ENCODE peak calls at places on chromosome 17, in six cellular contexts. One of them, this sample, is unnamed.
A peak's percentile ranks its signal among the peaks of the same experiment; 100 is the strongest.

GRCh38 chr17:68006797-68007196 is 10.5 kb upstream of the C17orf58 start:
- DNase-seq in MM.1S: no peak
- DNase-seq in GM23338: no peak
- DNase-seq in RWPE2: no peak
- DNase-seq in GM20000: no peak
- DNase-seq in endothelial cell of umbilical vein: no peak
- DNase-seq in this sample: no peak

GRCh38 chr17:32518856-32519768 is 32.3 kb downstream of the CDK5R1 start:
- DNase-seq in MM.1S: no peak
- DNase-seq in GM23338: peak; percentile 96
- DNase-seq in RWPE2: peak; percentile 71
- DNase-seq in GM20000: peak; percentile 77
- DNase-seq in endothelial cell of umbilical vein: peak; percentile 49
- DNase-seq in this sample: peak; percentile 16

GRCh38 chr17:42274273-42274542 is 2.0 kb downstream of the STAT5B start:
- DNase-seq in MM.1S: no peak
- DNase-seq in GM23338: no peak
- DNase-seq in RWPE2: no peak
- DNase-seq in GM20000: no peak
- DNase-seq in endothelial cell of umbilical vein: no peak
- DNase-seq in this sample: no peak

GRCh38 chr17:42459983-42460300 is 1.3 kb downstream of the ATP6V0A1 start:
- DNase-seq in MM.1S: peak; percentile 78
- DNase-seq in GM23338: no peak
- DNase-seq in RWPE2: no peak
- DNase-seq in GM20000: peak; percentile 50
- DNase-seq in endothelial cell of umbilical vein: peak; percentile 77
- DNase-seq in this sample: peak; percentile 75

GRCh38 chr17:27494192-27495091 is 38.2 kb downstream of the KSR1 start:
- DNase-seq in MM.1S: no peak
- DNase-seq in GM23338: peak; percentile 64
- DNase-seq in RWPE2: no peak
- DNase-seq in GM20000: no peak
- DNase-seq in endothelial cell of umbilical vein: peak; percentile 30
- DNase-seq in this sample: peak; percentile 44

GRCh38 chr17:40341808-40342574 is 22.5 kb downstream of the GJD3 start:
- DNase-seq in MM.1S: no peak
- DNase-seq in GM23338: peak; percentile 87
- DNase-seq in RWPE2: no peak
- DNase-seq in GM20000: peak; percentile 62
- DNase-seq in endothelial cell of umbilical vein: peak; percentile 60
- DNase-seq in this sample: peak; percentile 64

GRCh38 chr17:43669971-43670644 is 8.4 kb upstream of the MEOX1 start:
- DNase-seq in MM.1S: peak; percentile 33
- DNase-seq in GM23338: peak; percentile 55
- DNase-seq in RWPE2: no peak
- DNase-seq in GM20000: no peak
- DNase-seq in endothelial cell of umbilical vein: no peak
- DNase-seq in this sample: peak; percentile 75

GRCh38 chr17:37607637-37608368 is 1.4 kb downstream of the SYNRG start:
- DNase-seq in MM.1S: peak; percentile 77
- DNase-seq in GM23338: no peak
- DNase-seq in RWPE2: no peak
- DNase-seq in GM20000: peak; percentile 62
- DNase-seq in endothelial cell of umbilical vein: no peak
- DNase-seq in this sample: no peak

GRCh38 chr17:45160505-45161287 is 979 bp upstream of the HEXIM2 start:
- DNase-seq in MM.1S: peak; percentile 62
- DNase-seq in GM23338: peak; percentile 95
- DNase-seq in RWPE2: no peak
- DNase-seq in GM20000: no peak
- DNase-seq in endothelial cell of umbilical vein: peak; percentile 80
- DNase-seq in this sample: peak; percentile 74

GRCh38 chr17:44908761-44909326 is 6.5 kb downstream of the GFAP start:
- DNase-seq in MM.1S: no peak
- DNase-seq in GM23338: no peak
- DNase-seq in RWPE2: no peak
- DNase-seq in GM20000: no peak
- DNase-seq in endothelial cell of umbilical vein: no peak
- DNase-seq in this sample: no peak

GRCh38 chr17:82740906-82741759 is 5.7 kb downstream of the FN3K start:
- DNase-seq in MM.1S: no peak
- DNase-seq in GM23338: peak; percentile 17
- DNase-seq in RWPE2: no peak
- DNase-seq in GM20000: no peak
- DNase-seq in endothelial cell of umbilical vein: no peak
- DNase-seq in this sample: no peak

GRCh38 chr17:74531231-74531761 is at the start of gene CD300LB:
- DNase-seq in MM.1S: no peak
- DNase-seq in GM23338: no peak
- DNase-seq in RWPE2: peak; percentile 30
- DNase-seq in GM20000: no peak
- DNase-seq in endothelial cell of umbilical vein: no peak
- DNase-seq in this sample: no peak

GRCh38 chr17:69523252-69523861 is 108.9 kb downstream of the MAP2K6 start:
- DNase-seq in MM.1S: peak; percentile 72
- DNase-seq in GM23338: peak; percentile 85
- DNase-seq in RWPE2: no peak
- DNase-seq in GM20000: peak; percentile 41
- DNase-seq in endothelial cell of umbilical vein: peak; percentile 76
- DNase-seq in this sample: peak; percentile 84

GRCh38 chr17:330993-331701 is 21.5 kb downstream of the RPH3AL start:
- DNase-seq in MM.1S: no peak
- DNase-seq in GM23338: no peak
- DNase-seq in RWPE2: peak; percentile 24
- DNase-seq in GM20000: no peak
- DNase-seq in endothelial cell of umbilical vein: no peak
- DNase-seq in this sample: no peak

GRCh38 chr17:27217631-27218030 is 76.3 kb upstream of the WSB1 start:
- DNase-seq in MM.1S: peak; percentile 71
- DNase-seq in GM23338: no peak
- DNase-seq in RWPE2: no peak
- DNase-seq in GM20000: peak; percentile 67
- DNase-seq in endothelial cell of umbilical vein: no peak
- DNase-seq in this sample: no peak

GRCh38 chr17:9487406-9487805 is 88.2 kb downstream of the STX8 start:
- DNase-seq in MM.1S: no peak
- DNase-seq in GM23338: no peak
- DNase-seq in RWPE2: no peak
- DNase-seq in GM20000: no peak
- DNase-seq in endothelial cell of umbilical vein: no peak
- DNase-seq in this sample: peak; percentile 73

GRCh38 chr17:40346061-40346767 is 18.3 kb downstream of the GJD3 start:
- DNase-seq in MM.1S: no peak
- DNase-seq in GM23338: peak; percentile 79
- DNase-seq in RWPE2: no peak
- DNase-seq in GM20000: no peak
- DNase-seq in endothelial cell of umbilical vein: peak; percentile 56
- DNase-seq in this sample: no peak

GRCh38 chr17:58605986-58606385 is 85.9 kb downstream of the TEX14 start:
- DNase-seq in MM.1S: no peak
- DNase-seq in GM23338: no peak
- DNase-seq in RWPE2: no peak
- DNase-seq in GM20000: no peak
- DNase-seq in endothelial cell of umbilical vein: no peak
- DNase-seq in this sample: no peak

GRCh38 chr17:19520641-19521040 is 13.0 kb upstream of the SLC47A1 start:
- DNase-seq in MM.1S: no peak
- DNase-seq in GM23338: no peak
- DNase-seq in RWPE2: no peak
- DNase-seq in GM20000: no peak
- DNase-seq in endothelial cell of umbilical vein: no peak
- DNase-seq in this sample: no peak

GRCh38 chr17:32007463-32008298 is 498 bp downstream of the LRRC37B start:
- DNase-seq in MM.1S: peak; percentile 35
- DNase-seq in GM23338: peak; percentile 66
- DNase-seq in RWPE2: no peak
- DNase-seq in GM20000: peak; percentile 70
- DNase-seq in endothelial cell of umbilical vein: peak; percentile 48
- DNase-seq in this sample: peak; percentile 28

GRCh38 chr17:2390199-2390880 is 10.5 kb downstream of the MNT start:
- DNase-seq in MM.1S: no peak
- DNase-seq in GM23338: no peak
- DNase-seq in RWPE2: no peak
- DNase-seq in GM20000: no peak
- DNase-seq in endothelial cell of umbilical vein: no peak
- DNase-seq in this sample: no peak

GRCh38 chr17:65588194-65588808 is 26.9 kb upstream of the AXIN2 start:
- DNase-seq in MM.1S: no peak
- DNase-seq in GM23338: no peak
- DNase-seq in RWPE2: no peak
- DNase-seq in GM20000: no peak
- DNase-seq in endothelial cell of umbilical vein: no peak
- DNase-seq in this sample: no peak

GRCh38 chr17:74605361-74605760 is 13.3 kb upstream of the CD300LD start:
- DNase-seq in MM.1S: no peak
- DNase-seq in GM23338: no peak
- DNase-seq in RWPE2: peak; percentile 91
- DNase-seq in GM20000: no peak
- DNase-seq in endothelial cell of umbilical vein: no peak
- DNase-seq in this sample: peak; percentile 46

GRCh38 chr17:32117399-32117798 is 24.9 kb upstream of the RHOT1 start:
- DNase-seq in MM.1S: no peak
- DNase-seq in GM23338: no peak
- DNase-seq in RWPE2: no peak
- DNase-seq in GM20000: no peak
- DNase-seq in endothelial cell of umbilical vein: peak; percentile 41
- DNase-seq in this sample: no peak

GRCh38 chr17:61338000-61338864 is 61.4 kb upstream of the TBX2 start:
- DNase-seq in MM.1S: no peak
- DNase-seq in GM23338: no peak
- DNase-seq in RWPE2: no peak
- DNase-seq in GM20000: no peak
- DNase-seq in endothelial cell of umbilical vein: no peak
- DNase-seq in this sample: peak; percentile 44

GRCh38 chr17:73278049-73278464 is 16.4 kb upstream of the CPSF4L start:
- DNase-seq in MM.1S: no peak
- DNase-seq in GM23338: no peak
- DNase-seq in RWPE2: no peak
- DNase-seq in GM20000: no peak
- DNase-seq in endothelial cell of umbilical vein: no peak
- DNase-seq in this sample: peak; percentile 58

GRCh38 chr17:81917565-81918332 is at the start of gene SIRT7:
- DNase-seq in MM.1S: peak; percentile 83
- DNase-seq in GM23338: peak; percentile 87
- DNase-seq in RWPE2: no peak
- DNase-seq in GM20000: peak; percentile 99
- DNase-seq in endothelial cell of umbilical vein: peak; percentile 74
- DNase-seq in this sample: peak; percentile 74

GRCh38 chr17:65099941-65100315 is 37.2 kb upstream of the RGS9 start:
- DNase-seq in MM.1S: peak; percentile 50
- DNase-seq in GM23338: peak; percentile 21
- DNase-seq in RWPE2: no peak
- DNase-seq in GM20000: peak; percentile 88
- DNase-seq in endothelial cell of umbilical vein: no peak
- DNase-seq in this sample: peak; percentile 92

GRCh38 chr17:31490991-31491793 is 99.7 kb downstream of the RAB11FIP4 start:
- DNase-seq in MM.1S: no peak
- DNase-seq in GM23338: no peak
- DNase-seq in RWPE2: no peak
- DNase-seq in GM20000: peak; percentile 72
- DNase-seq in endothelial cell of umbilical vein: no peak
- DNase-seq in this sample: no peak

GRCh38 chr17:12909511-12909910 is 108.3 kb downstream of the ELAC2 start:
- DNase-seq in MM.1S: no peak
- DNase-seq in GM23338: peak; percentile 27
- DNase-seq in RWPE2: no peak
- DNase-seq in GM20000: no peak
- DNase-seq in endothelial cell of umbilical vein: no peak
- DNase-seq in this sample: no peak

GRCh38 chr17:29116652-29117439 is 63.4 kb downstream of the MYO18A start:
- DNase-seq in MM.1S: peak; percentile 44
- DNase-seq in GM23338: peak; percentile 91
- DNase-seq in RWPE2: no peak
- DNase-seq in GM20000: peak; percentile 81
- DNase-seq in endothelial cell of umbilical vein: peak; percentile 61
- DNase-seq in this sample: peak; percentile 74
- TF ChIP-seq CTCF in MM.1S: peak; percentile 87
- TF ChIP-seq CTCF in GM23338: peak; percentile 99
- TF ChIP-seq CTCF in RWPE2: peak; percentile 84
- TF ChIP-seq CTCF in GM20000: peak; percentile 96
- TF ChIP-seq CTCF in endothelial cell of umbilical vein: peak; percentile 93
- TF ChIP-seq CTCF in this sample: peak; percentile 90

GRCh38 chr17:14359251-14359939 is 58.5 kb downstream of the HS3ST3B1 start:
- DNase-seq in MM.1S: no peak
- DNase-seq in GM23338: no peak
- DNase-seq in RWPE2: no peak
- DNase-seq in GM20000: peak; percentile 57
- DNase-seq in endothelial cell of umbilical vein: no peak
- DNase-seq in this sample: no peak
- TF ChIP-seq CTCF in MM.1S: no peak
- TF ChIP-seq CTCF in GM23338: peak; percentile 52
- TF ChIP-seq CTCF in RWPE2: no peak
- TF ChIP-seq CTCF in GM20000: peak; percentile 38
- TF ChIP-seq CTCF in endothelial cell of umbilical vein: no peak
- TF ChIP-seq CTCF in this sample: no peak

DNA sequence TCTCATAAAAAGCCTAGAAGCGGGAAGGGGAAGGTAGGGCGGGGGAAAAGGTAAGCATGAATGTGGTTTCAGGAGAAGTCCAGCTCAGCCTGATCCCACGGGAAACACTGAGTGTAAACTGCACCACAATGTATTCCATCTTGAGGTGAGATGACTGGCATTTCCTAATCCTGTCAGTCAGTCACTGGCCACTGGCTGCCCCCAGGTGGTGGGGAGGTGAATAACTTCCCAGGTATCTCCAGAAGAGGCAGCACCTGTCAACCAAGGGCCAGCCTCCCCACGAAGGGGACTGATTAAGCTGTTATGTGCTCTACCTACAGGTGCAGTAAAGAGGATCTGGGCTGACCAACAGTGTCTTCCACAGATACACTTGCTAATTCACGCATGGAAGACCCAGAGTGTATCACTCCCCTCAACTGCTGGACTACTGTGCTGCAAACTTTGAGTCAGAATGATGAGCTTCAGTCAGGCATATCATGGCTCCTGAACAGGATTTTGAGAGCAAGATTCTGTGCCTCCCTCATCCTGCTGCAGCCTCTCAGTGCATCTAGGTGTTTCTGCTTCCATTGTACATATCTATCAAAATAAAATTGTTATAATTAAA is 108.5 kb upstream of the CCL2 start:
- DNase-seq in MM.1S: peak; percentile 74
- DNase-seq in GM23338: peak; percentile 88
- DNase-seq in RWPE2: no peak
- DNase-seq in GM20000: peak; percentile 71
- DNase-seq in endothelial cell of umbilical vein: no peak
- DNase-seq in this sample: no peak
- TF ChIP-seq CTCF in MM.1S: peak; percentile 94
- TF ChIP-seq CTCF in GM23338: peak; percentile 93
- TF ChIP-seq CTCF in RWPE2: peak; percentile 71
- TF ChIP-seq CTCF in GM20000: peak; percentile 54
- TF ChIP-seq CTCF in endothelial cell of umbilical vein: peak; percentile 21
- TF ChIP-seq CTCF in this sample: peak; percentile 20

DNA sequence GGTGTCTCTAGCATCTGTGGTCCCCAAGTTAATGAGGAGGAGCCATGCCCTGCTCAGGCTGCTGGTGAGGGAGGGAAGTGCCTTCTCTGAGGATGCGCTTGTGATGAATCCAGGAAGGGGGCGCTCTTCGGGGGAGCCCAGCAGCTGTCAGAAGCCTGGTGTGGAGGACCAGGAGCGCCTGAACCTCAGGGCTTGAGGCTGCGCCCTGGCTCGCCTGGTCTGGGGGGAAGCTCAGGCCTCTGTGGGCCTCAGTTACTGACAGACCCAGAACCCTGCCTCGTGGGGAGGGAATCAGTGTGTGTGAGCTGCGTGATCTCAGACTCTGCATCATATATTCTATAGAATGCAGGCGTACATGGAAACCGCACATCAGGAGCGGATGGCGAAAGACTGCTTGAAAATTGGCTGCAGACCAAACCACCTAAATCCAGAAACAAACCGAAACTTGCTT is 126.1 kb downstream of the SEC14L1 start:
- DNase-seq in MM.1S: no peak
- DNase-seq in GM23338: peak; percentile 90
- DNase-seq in RWPE2: no peak
- DNase-seq in GM20000: peak; percentile 56
- DNase-seq in endothelial cell of umbilical vein: no peak
- DNase-seq in this sample: no peak
- TF ChIP-seq CTCF in MM.1S: peak; percentile 33
- TF ChIP-seq CTCF in GM23338: peak; percentile 89
- TF ChIP-seq CTCF in RWPE2: no peak
- TF ChIP-seq CTCF in GM20000: no peak
- TF ChIP-seq CTCF in endothelial cell of umbilical vein: peak; percentile 37
- TF ChIP-seq CTCF in this sample: peak; percentile 50